ENCODE peak calls at places on chromosomes 3 and 15, in ten cellular contexts. C, G, N, J, A, V, R, U, L and D are unnamed samples.

GRCh38 chr3:108127301-108127988 is 36.6 kb upstream of the CD47 start:
- DNase-seq in C (peak), G (peak), N (peak), J (no peak), A (peak), V (no peak), R (no peak), U (peak), L (peak), D (no peak)

GRCh38 chr3:186588619-186589018 is 18.1 kb downstream of the DNAJB11 start:
- DNase-seq in C (no peak), G (no peak), N (no peak), J (peak), A (no peak), V (no peak), R (no peak), U (no peak), L (no peak), D (no peak)

GRCh38 chr3:36505393-36505792 is 125.1 kb downstream of the STAC start:
- DNase-seq in C (no peak), G (no peak), N (no peak), J (no peak), A (no peak), V (no peak), R (no peak), U (no peak), L (no peak), D (no peak)

GRCh38 chr3:197366301-197367044 is 68.1 kb upstream of the DLG1 start:
- DNase-seq in C (no peak), G (no peak), N (no peak), J (peak), A (no peak), V (no peak), R (peak), U (no peak), L (no peak), D (peak)

GRCh38 chr15:60530168-60530567 is 51.2 kb upstream of the ICE2 start:
- DNase-seq in C (no peak), G (no peak), N (no peak), J (no peak), A (no peak), V (no peak), R (no peak), U (no peak), L (no peak), D (no peak)

GRCh38 chr3:151394611-151395010 is 10.1 kb upstream of the P2RY12 start:
- DNase-seq in C (no peak), G (no peak), N (peak), J (no peak), A (no peak), V (no peak), R (no peak), U (no peak), L (no peak), D (no peak)

GRCh38 chr15:57694264-57694663 is 12.2 kb upstream of the POLR2M start:
- DNase-seq in C (no peak), G (no peak), N (no peak), J (no peak), A (no peak), V (no peak), R (peak), U (no peak), L (no peak), D (no peak)

GRCh38 chr3:108489776-108490175 is 20.6 kb downstream of the MYH15 start:
- DNase-seq in C (peak), G (peak), N (no peak), J (peak), A (peak), V (no peak), R (peak), U (peak), L (peak), D (no peak)

GRCh38 chr15:25847066-25847465 is 16.1 kb downstream of the ATP10A start:
- DNase-seq in C (no peak), G (no peak), N (no peak), J (no peak), A (no peak), V (peak), R (no peak), U (no peak), L (no peak), D (no peak)

GRCh38 chr15:61889706-61890105 is 170.5 kb downstream of the VPS13C start:
- DNase-seq in C (no peak), G (no peak), N (no peak), J (no peak), A (no peak), V (no peak), R (no peak), U (no peak), L (no peak), D (no peak)

GRCh38 chr15:90001683-90002427 is 731 bp downstream of the ZNF710 start:
- DNase-seq in C (peak), G (peak), N (peak), J (no peak), A (peak), V (no peak), R (peak), U (peak), L (peak), D (no peak)

GRCh38 chr15:52649686-52650085 is 29.5 kb downstream of the ATOSA start:
- DNase-seq in C (no peak), G (no peak), N (no peak), J (no peak), A (no peak), V (no peak), R (no peak), U (peak), L (no peak), D (no peak)

GRCh38 chr3:141796436-141797166 is 33.4 kb downstream of the GRK7 start:
- DNase-seq in C (peak), G (peak), N (peak), J (no peak), A (no peak), V (no peak), R (no peak), U (no peak), L (peak), D (no peak)

GRCh38 chr3:50317303-50317702 is 5.2 kb downstream of the HYAL2 start:
- DNase-seq in C (no peak), G (no peak), N (no peak), J (no peak), A (no peak), V (no peak), R (no peak), U (no peak), L (no peak), D (no peak)

GRCh38 chr3:42720126-42720525 is 17.5 kb upstream of the HHATL start:
- DNase-seq in C (no peak), G (no peak), N (no peak), J (peak), A (no peak), V (no peak), R (no peak), U (no peak), L (no peak), D (no peak)

GRCh38 chr3:16338999-16339398 is 74.0 kb downstream of the OXNAD1 start:
- DNase-seq in C (peak), G (peak), N (no peak), J (peak), A (no peak), V (peak), R (peak), U (no peak), L (no peak), D (peak)

GRCh38 chr3:51712020-51712385 is 5.1 kb downstream of the GRM2 start:
- DNase-seq in C (no peak), G (no peak), N (no peak), J (no peak), A (no peak), V (no peak), R (no peak), U (no peak), L (no peak), D (no peak)

GRCh38 chr15:68650901-68651709 is 72.3 kb downstream of the CORO2B start:
- DNase-seq in C (peak), G (no peak), N (no peak), J (no peak), A (peak), V (no peak), R (no peak), U (no peak), L (no peak), D (no peak)

GRCh38 chr3:184815046-184815930 is 3.3 kb downstream of the VPS8 start:
- DNase-seq in C (peak), G (no peak), N (no peak), J (no peak), A (no peak), V (no peak), R (peak), U (no peak), L (no peak), D (no peak)

GRCh38 chr3:182949688-182950087 is 30.6 kb downstream of the DCUN1D1 start:
- DNase-seq in C (no peak), G (no peak), N (no peak), J (no peak), A (no peak), V (no peak), R (no peak), U (no peak), L (no peak), D (no peak)

GRCh38 chr3:53823956-53824320 is 22.3 kb downstream of the CHDH start:
- DNase-seq in C (no peak), G (no peak), N (no peak), J (no peak), A (no peak), V (no peak), R (no peak), U (no peak), L (no peak), D (no peak)

GRCh38 chr3:192892981-192893827 is 24.5 kb downstream of the MB21D2 start:
- DNase-seq in C (peak), G (peak), N (peak), J (peak), A (peak), V (no peak), R (peak), U (peak), L (no peak), D (peak)

GRCh38 chr3:143830063-143830462 is 18.2 kb downstream of the SLC9A9 start:
- DNase-seq in C (no peak), G (no peak), N (no peak), J (no peak), A (no peak), V (no peak), R (no peak), U (no peak), L (no peak), D (no peak)

GRCh38 chr3:46960081-46960701 is 16.4 kb downstream of the CCDC12 start:
- DNase-seq in C (no peak), G (no peak), N (no peak), J (peak), A (no peak), V (no peak), R (peak), U (no peak), L (no peak), D (no peak)

GRCh38 chr3:8722808-8723207 is 10.8 kb upstream of the CAV3 start:
- DNase-seq in C (no peak), G (no peak), N (no peak), J (no peak), A (no peak), V (no peak), R (no peak), U (no peak), L (no peak), D (no peak)

GRCh38 chr3:188205992-188206416 is 52.0 kb downstream of the LPP start:
- DNase-seq in C (no peak), G (no peak), N (no peak), J (no peak), A (peak), V (no peak), R (no peak), U (no peak), L (no peak), D (peak)

GRCh38 chr15:51706347-51706746 is 25.0 kb downstream of the SCG3 start:
- DNase-seq in C (no peak), G (no peak), N (no peak), J (no peak), A (no peak), V (no peak), R (peak), U (peak), L (no peak), D (no peak)

GRCh38 chr15:53872410-53872809 is 105.8 kb upstream of the UNC13C start:
- DNase-seq in C (no peak), G (no peak), N (no peak), J (no peak), A (no peak), V (no peak), R (no peak), U (no peak), L (no peak), D (no peak)

GRCh38 chr15:85810075-85810474 is 15.3 kb upstream of the KLHL25 start:
- DNase-seq in C (no peak), G (no peak), N (no peak), J (no peak), A (no peak), V (no peak), R (no peak), U (no peak), L (no peak), D (no peak)

GRCh38 chr3:8458235-8458634 is 43.4 kb upstream of the LMCD1 start:
- DNase-seq in C (no peak), G (no peak), N (no peak), J (no peak), A (no peak), V (no peak), R (peak), U (no peak), L (no peak), D (no peak)

GRCh38 chr15:64568765-64569164 is 108.4 kb downstream of the ZNF609 start:
- DNase-seq in C (no peak), G (no peak), N (no peak), J (no peak), A (no peak), V (no peak), R (no peak), U (no peak), L (no peak), D (no peak)

GRCh38 chr15:35580606-35581005 is 34.6 kb upstream of the DPH6 start:
- DNase-seq in C (no peak), G (no peak), N (no peak), J (no peak), A (no peak), V (no peak), R (no peak), U (no peak), L (no peak), D (no peak)

GRCh38 chr3:127792664-127793292 is 29.5 kb downstream of the MGLL start:
- DNase-seq in C (no peak), G (no peak), N (peak), J (no peak), A (no peak), V (no peak), R (peak), U (no peak), L (no peak), D (peak)

GRCh38 chr3:124248471-124249028 is 256.6 kb upstream of the ROPN1 start:
- DNase-seq in C (no peak), G (no peak), N (peak), J (no peak), A (no peak), V (no peak), R (peak), U (no peak), L (no peak), D (peak)

GRCh38 chr3:184231671-184232070 is 2.3 kb downstream of the VWA5B2 start:
- DNase-seq in C (no peak), G (no peak), N (no peak), J (no peak), A (no peak), V (no peak), R (no peak), U (peak), L (no peak), D (no peak)